ENCODE peak calls at places on chromosome 11, in six cellular contexts. Q is K562, O is endothelial cell of umbilical vein, T is GM12878, P is A549, U is NB4. E is an unnamed sample.
A peak's percentile ranks its signal among the peaks of the same experiment; 100 is the strongest.

GRCh38 chr11:59264736-59265135 is 52.0 kb upstream of the MPEG1 start:
- DNase-seq in Q (no peak), O (no peak), T (no peak), P (no peak), U (no peak), E (no peak)

GRCh38 chr11:20448838-20449237 is 61.3 kb downstream of the PRMT3 start:
- DNase-seq in Q (no peak), O (no peak), T (no peak), P (no peak), U (no peak), E (no peak)

GRCh38 chr11:86793307-86793706 is 7.0 kb upstream of the PRSS23 start:
- DNase-seq in Q (no peak), O (no peak), T (no peak), P (no peak), U (no peak), E (no peak)

GRCh38 chr11:47270331-47271271 is 668 bp downstream of the MADD start:
- DNase-seq in Q (peak; percentile 60), O (peak; percentile 26), T (no peak), P (peak; percentile 57), U (peak; percentile 63), E (peak; percentile 49)

GRCh38 chr11:64259533-64260067 is 8.3 kb downstream of the PLCB3 start:
- DNase-seq in Q (peak; percentile 24), O (no peak), T (no peak), P (no peak), U (no peak), E (no peak)

GRCh38 chr11:111095327-111095726 is 150.2 kb upstream of the POU2AF2 start:
- DNase-seq in Q (no peak), O (no peak), T (no peak), P (no peak), U (no peak), E (no peak)

GRCh38 chr11:12993626-12994025 is 15.5 kb upstream of the RASSF10 start:
- DNase-seq in Q (no peak), O (no peak), T (no peak), P (no peak), U (no peak), E (no peak)

GRCh38 chr11:126304457-126305072 is 705 bp downstream of the DCPS start:
- DNase-seq in Q (peak; percentile 29), O (no peak), T (no peak), P (no peak), U (no peak), E (no peak)

GRCh38 chr11:15568440-15568839 is 453.7 kb downstream of the INSC start:
- DNase-seq in Q (no peak), O (no peak), T (no peak), P (no peak), U (no peak), E (no peak)

GRCh38 chr11:57315491-57315890 is 9.3 kb downstream of the TNKS1BP1 start:
- DNase-seq in Q (peak; percentile 45), O (no peak), T (no peak), P (no peak), U (peak; percentile 44), E (no peak)

GRCh38 chr11:57276857-57277505 is 39.9 kb upstream of the APLNR start:
- DNase-seq in Q (no peak), O (peak; percentile 81), T (no peak), P (no peak), U (peak; percentile 43), E (no peak)

GRCh38 chr11:2652857-2653643 is 46.7 kb downstream of the KCNQ1OT1 start:
- DNase-seq in Q (peak; percentile 4), O (no peak), T (no peak), P (no peak), U (no peak), E (no peak)

GRCh38 chr11:133990501-133990900 is 33.7 kb upstream of the IGSF9B start:
- DNase-seq in Q (no peak), O (no peak), T (no peak), P (no peak), U (no peak), E (no peak)

GRCh38 chr11:129705341-129705740 is 110.3 kb upstream of the TMEM45B start:
- DNase-seq in Q (no peak), O (no peak), T (no peak), P (no peak), U (no peak), E (no peak)

GRCh38 chr11:131683666-131684065 is 313.3 kb downstream of the NTM start:
- DNase-seq in Q (no peak), O (no peak), T (no peak), P (no peak), U (no peak), E (no peak)

GRCh38 chr11:97451441-97451840 is 1061.6 kb downstream of the JRKL start:
- DNase-seq in Q (no peak), O (no peak), T (no peak), P (no peak), U (no peak), E (no peak)

GRCh38 chr11:34978236-34979191 is 62.1 kb downstream of the PDHX start:
- DNase-seq in Q (no peak), O (no peak), T (no peak), P (no peak), U (no peak), E (no peak)

GRCh38 chr11:119388103-119388502 is 6.6 kb upstream of the USP2 start:
- DNase-seq in Q (no peak), O (no peak), T (no peak), P (no peak), U (no peak), E (no peak)

GRCh38 chr11:10329935-10330334 is 25.1 kb downstream of the ADM start:
- DNase-seq in Q (no peak), O (peak; percentile 84), T (no peak), P (peak; percentile 51), U (no peak), E (no peak)

GRCh38 chr11:792535-792821 is 2.6 kb upstream of the CEND1 start:
- DNase-seq in Q (no peak), O (no peak), T (no peak), P (no peak), U (no peak), E (no peak)

GRCh38 chr11:791658-792534 is 2.0 kb upstream of the CEND1 start:
- DNase-seq in Q (no peak), O (no peak), T (no peak), P (no peak), U (no peak), E (no peak)

GRCh38 chr11:788953-789940 is 643 bp downstream of the CEND1 start:
- DNase-seq in Q (no peak), O (no peak), T (no peak), P (no peak), U (no peak), E (no peak)

GRCh38 chr11:789951-790350 is at the start of gene CEND1:
- DNase-seq in Q (peak; percentile 80), O (no peak), T (no peak), P (peak; percentile 57), U (no peak), E (no peak)

DNA sequence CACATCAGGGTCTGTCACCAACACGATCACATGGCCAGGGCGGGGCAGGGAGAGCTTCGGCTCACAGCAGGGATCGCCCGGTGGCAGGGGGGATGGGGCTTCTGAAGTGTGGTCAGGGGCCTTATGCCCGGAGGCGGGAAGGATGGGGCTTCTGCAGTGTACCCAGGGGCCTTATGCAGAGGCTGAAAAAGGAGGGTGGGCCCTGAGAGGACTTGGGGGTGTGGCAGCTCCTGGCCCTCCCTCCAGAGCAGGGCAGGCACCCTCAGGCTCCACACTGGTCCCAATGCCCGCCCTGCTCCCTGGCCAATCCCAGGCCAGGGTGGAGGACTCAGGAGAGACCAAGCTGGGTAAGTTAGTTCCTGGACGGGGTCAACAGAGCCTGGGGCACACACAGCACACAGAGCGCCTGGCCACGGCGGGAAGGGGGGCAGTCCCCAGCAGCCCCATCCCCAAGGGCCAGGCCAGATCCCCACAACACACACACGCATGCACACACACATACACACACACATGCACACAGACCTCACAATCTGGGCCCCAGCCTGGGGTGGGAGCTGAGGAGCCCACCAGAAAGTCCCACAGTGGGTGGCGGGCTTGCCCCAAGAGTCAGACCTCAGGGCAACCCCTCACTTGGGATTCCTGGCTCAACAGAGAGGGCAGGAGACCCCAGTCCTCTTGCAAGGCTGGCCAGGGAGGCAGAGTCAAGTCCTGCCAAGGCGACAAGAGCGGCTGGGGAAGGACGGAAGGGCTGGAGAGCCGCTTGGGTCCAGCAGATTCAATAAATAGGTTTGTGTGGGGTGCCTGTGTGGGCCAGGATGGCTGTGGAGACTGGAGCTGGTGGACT is 1.1 kb upstream of the CEND1 start:
- DNase-seq in Q (no peak), O (no peak), T (no peak), P (peak; percentile 74), U (no peak), E (no peak)
- TF ChIP-seq MYC in Q (no peak), O (no peak), T (no peak), P (no peak), U (no peak), E (no peak)

DNA sequence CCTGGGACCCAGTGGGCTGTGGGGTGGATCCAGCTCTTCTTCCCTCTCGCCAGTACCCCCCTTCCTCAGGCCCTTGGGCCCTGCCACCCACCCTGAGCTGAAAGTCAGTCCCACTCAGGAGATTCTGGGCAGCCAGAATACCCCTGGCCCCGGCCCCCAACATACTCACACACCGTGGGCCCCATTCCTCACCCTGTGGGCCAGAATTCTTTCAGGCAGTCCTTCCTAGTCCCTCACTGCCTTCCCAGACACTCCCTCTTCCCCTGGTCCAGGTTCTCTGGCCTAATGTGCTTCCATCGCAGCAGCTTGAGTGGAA is 3.2 kb upstream of the POLD4 start:
- DNase-seq in Q (no peak), O (no peak), T (no peak), P (no peak), U (no peak), E (no peak)
- TF ChIP-seq MYC in Q (no peak), O (no peak), T (no peak), P (no peak), U (no peak), E (no peak)

DNA sequence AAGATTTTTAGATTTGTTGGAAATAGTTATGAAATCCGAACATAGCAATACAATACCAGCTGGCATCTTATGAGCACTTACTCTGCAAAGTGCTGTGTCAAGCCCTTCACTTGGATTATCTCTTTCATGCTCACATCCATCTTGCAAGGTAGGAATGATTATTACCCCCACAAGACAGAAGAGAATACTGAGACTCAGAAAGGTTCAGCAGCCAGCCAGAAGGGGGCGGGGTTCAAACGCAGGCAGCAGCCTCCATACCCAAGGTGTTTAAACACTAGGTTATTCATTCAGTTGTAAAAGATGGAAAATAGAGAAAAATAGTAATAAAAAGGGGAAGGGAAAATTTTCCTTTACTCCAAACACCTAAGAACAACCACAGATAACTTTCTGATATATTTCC is 158.5 kb downstream of the CCDC34 start:
- DNase-seq in Q (no peak), O (peak; percentile 45), T (no peak), P (peak; percentile 60), U (peak; percentile 30), E (peak; percentile 27)
- TF ChIP-seq MYC in Q (no peak), O (no peak), T (no peak), P (no peak), U (no peak), E (no peak)

GRCh38 chr11:113675003-113675471 is 31.1 kb downstream of the TMPRSS5 start:
- DNase-seq in Q (peak; percentile 38), O (no peak), T (peak; percentile 73), P (no peak), U (peak; percentile 70), E (no peak)

GRCh38 chr11:113675565-113675964 is 30.5 kb downstream of the TMPRSS5 start:
- DNase-seq in Q (no peak), O (no peak), T (no peak), P (no peak), U (no peak), E (no peak)

GRCh38 chr11:113674397-113674685 is 31.8 kb downstream of the TMPRSS5 start:
- DNase-seq in Q (no peak), O (no peak), T (no peak), P (no peak), U (no peak), E (no peak)

GRCh38 chr11:113670830-113671215 is 35.3 kb downstream of the TMPRSS5 start:
- DNase-seq in Q (no peak), O (no peak), T (no peak), P (no peak), U (no peak), E (no peak)

GRCh38 chr11:113673566-113674396 is 32.3 kb downstream of the TMPRSS5 start:
- DNase-seq in Q (no peak), O (no peak), T (no peak), P (no peak), U (no peak), E (no peak)
- TF ChIP-seq MYC in Q (no peak), O (no peak), T (no peak), P (no peak), U (no peak), E (no peak)